ENCODE peak calls at places on chromosomes 6 and 20, in six cellular contexts. G, A, Y, Q, U and F are unnamed samples.
A peak's percentile ranks its signal among the peaks of the same experiment; 100 is the strongest.

GRCh38 chr6:150301871-150302800 is 66.7 kb upstream of the IYD start:
- DNase-seq in G (peak; percentile 57), Y (no peak), A (peak; percentile 43), Q (no peak), U (peak; percentile 67), F (no peak)

GRCh38 chr6:35786810-35787209 is 6.0 kb downstream of the CLPSL1 start:
- DNase-seq in Y (no peak), Q (no peak), G (no peak), A (no peak), U (no peak), F (no peak)

GRCh38 chr6:158963020-158963808 is 36.8 kb downstream of the RSPH3 start:
- DNase-seq in U (no peak), Q (no peak), A (no peak), G (no peak), Y (no peak), F (no peak)

GRCh38 chr6:138371720-138372119 is 6.0 kb upstream of the SMIM28 start:
- DNase-seq in G (peak; percentile 59), Y (no peak), U (peak; percentile 77), Q (no peak), A (peak; percentile 65), F (no peak)

GRCh38 chr20:47274449-47275108 is 81.9 kb downstream of the ZMYND8 start:
- DNase-seq in Q (peak; percentile 80), G (peak; percentile 93), A (peak; percentile 40), Y (no peak), U (peak; percentile 89), F (no peak)

GRCh38 chr6:144696610-144697376 is 411.7 kb downstream of the UTRN start:
- DNase-seq in A (no peak), Q (no peak), G (peak; percentile 7), Y (no peak), U (no peak), F (no peak)

GRCh38 chr6:82506526-82506925 is 142.9 kb downstream of the TPBG start:
- DNase-seq in A (no peak), U (no peak), Q (no peak), G (no peak), Y (no peak), F (no peak)

GRCh38 chr6:169977434-169978265 is 226.2 kb downstream of the ERMARD start:
- DNase-seq in A (no peak), Y (no peak), U (no peak), Q (no peak), G (no peak), F (no peak)

GRCh38 chr6:87152528-87152950 is 2.8 kb upstream of the ZNF292 start:
- DNase-seq in U (peak; percentile 4), G (no peak), Y (no peak), A (no peak), Q (no peak), F (no peak)

GRCh38 chr6:104402572-104402971 is 457.1 kb downstream of the HACE1 start:
- DNase-seq in G (no peak), Y (no peak), Q (no peak), U (no peak), A (no peak), F (no peak)

GRCh38 chr6:137975058-137975940 is 108.2 kb downstream of the TNFAIP3 start:
- DNase-seq in Q (no peak), U (no peak), Y (no peak), G (peak; percentile 56), A (no peak), F (peak; percentile 58)

GRCh38 chr6:43172127-43173007 is 1.3 kb downstream of the SRF start:
- DNase-seq in Y (peak; percentile 68), G (peak; percentile 50), Q (no peak), A (peak; percentile 68), U (peak; percentile 10), F (no peak)

GRCh38 chr6:100461273-100461919 is 3.3 kb downstream of the SIM1 start:
- DNase-seq in G (no peak), U (no peak), Q (no peak), A (no peak), Y (no peak), F (no peak)

GRCh38 chr20:39312107-39312506 is 350.0 kb downstream of the DHX35 start:
- DNase-seq in G (no peak), U (no peak), Y (no peak), A (no peak), Q (no peak), F (no peak)

GRCh38 chr6:100617633-100618348 is 153.1 kb upstream of the SIM1 start:
- DNase-seq in Y (no peak), U (no peak), Q (peak; percentile 17), G (no peak), A (no peak), F (no peak)

GRCh38 chr6:67544851-67545452 is 1090.1 kb upstream of the ADGRB3 start:
- DNase-seq in U (no peak), G (no peak), A (no peak), Q (no peak), Y (no peak), F (peak; percentile 2)

GRCh38 chr20:62252342-62252966 is 14.1 kb downstream of the OSBPL2 start:
- DNase-seq in Y (no peak), A (no peak), U (no peak), Q (no peak), G (peak; percentile 19), F (no peak)

GRCh38 chr20:62258499-62259293 is 20.4 kb downstream of the OSBPL2 start:
- DNase-seq in U (peak; percentile 77), A (no peak), Y (peak; percentile 80), Q (peak; percentile 46), G (peak; percentile 71), F (no peak)

GRCh38 chr20:62253398-62253797 is 15.1 kb downstream of the OSBPL2 start:
- DNase-seq in U (no peak), G (no peak), Q (no peak), Y (no peak), A (no peak), F (no peak)

GRCh38 chr20:62255976-62256375 is 17.7 kb downstream of the OSBPL2 start:
- DNase-seq in Q (no peak), U (no peak), A (no peak), Y (no peak), G (no peak), F (no peak)

DNA sequence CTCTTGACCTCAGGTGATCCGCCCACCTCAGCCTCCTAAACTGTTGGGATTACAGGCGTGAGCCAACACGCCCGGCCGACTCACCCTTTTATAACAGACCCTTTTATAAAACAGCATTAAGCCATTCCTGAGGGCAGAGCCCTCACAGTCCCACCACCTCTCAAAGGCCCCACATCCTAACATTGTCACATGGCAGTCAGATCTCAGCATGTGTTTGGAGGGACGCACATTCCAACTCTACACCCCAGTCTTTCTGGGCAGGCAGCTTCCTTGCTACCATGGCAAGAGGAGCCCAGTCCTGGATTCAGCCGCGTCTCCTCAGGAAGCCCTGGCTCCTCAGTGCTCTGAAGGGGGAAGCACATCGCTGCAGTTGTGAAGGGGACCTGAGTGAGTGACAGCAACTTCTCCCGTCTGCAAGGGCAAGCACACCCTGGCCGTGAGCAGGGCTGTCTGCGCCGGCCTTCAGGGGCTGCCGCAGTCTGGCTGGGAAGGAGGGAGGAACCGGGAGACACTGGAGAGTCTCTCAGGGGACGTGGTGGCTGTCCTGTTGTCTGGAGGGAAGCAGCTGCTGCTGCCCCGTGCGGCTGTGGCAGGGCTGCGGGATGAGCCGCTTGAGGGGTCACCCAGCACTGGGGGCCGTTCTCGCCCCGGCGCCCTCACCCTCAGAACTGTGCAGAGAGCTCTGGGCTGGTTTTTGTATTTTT is 15.9 kb downstream of the OSBPL2 start:
- DNase-seq in Q (no peak), G (no peak), A (no peak), U (no peak), Y (no peak), F (no peak)
- H3K4me3 ChIP-seq in Q (no peak overlapping the region), G (no peak overlapping the region), A (no peak overlapping the region), U (no peak overlapping the region), Y (no peak overlapping the region), F (no peak overlapping the region)

DNA sequence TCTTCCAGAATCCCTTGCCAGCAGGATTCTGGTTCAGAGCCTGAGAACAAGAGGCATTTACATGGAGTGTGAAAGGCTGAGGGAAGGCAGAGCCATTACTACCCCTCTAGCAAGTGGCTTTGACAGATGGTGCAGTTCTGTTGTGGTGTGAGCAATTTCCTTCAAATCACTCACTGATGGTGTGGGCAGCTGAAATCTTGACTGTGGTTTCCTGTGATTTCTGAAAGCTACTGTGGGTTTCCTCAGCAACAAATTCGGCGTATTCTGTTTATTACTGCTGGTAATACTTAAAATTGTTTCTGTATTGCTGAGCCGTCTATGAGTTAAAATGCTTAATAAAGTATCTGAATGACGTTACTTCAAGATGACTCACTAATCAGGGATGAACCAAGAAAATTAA is 181.5 kb upstream of the TCF21 start:
- DNase-seq in A (no peak), U (peak; percentile 94), Q (peak; percentile 79), Y (no peak), G (peak; percentile 93), F (peak; percentile 50)
- H3K4me3 ChIP-seq in A (no peak overlapping the region), U (no peak overlapping the region), Q (no peak overlapping the region), Y (no peak overlapping the region), G (no peak overlapping the region), F (no peak overlapping the region)

GRCh38 chr6:163149535-163149848 is 265.0 kb upstream of the QKI start:
- DNase-seq in A (no peak), U (no peak), G (no peak), Q (no peak), Y (no peak), F (no peak)

GRCh38 chr6:163147988-163148387 is 266.5 kb upstream of the QKI start:
- DNase-seq in A (peak; percentile 7), Q (no peak), U (peak; percentile 6), G (no peak), Y (no peak), F (peak; percentile 3)

GRCh38 chr6:163146036-163146435 is 268.5 kb upstream of the QKI start:
- DNase-seq in G (no peak), Y (no peak), Q (no peak), U (no peak), A (no peak), F (no peak)

GRCh38 chr6:163151212-163151611 is 263.3 kb upstream of the QKI start:
- DNase-seq in Y (no peak), G (no peak), A (no peak), Q (no peak), U (peak; percentile 1), F (no peak)

GRCh38 chr6:163148781-163149534 is 265.6 kb upstream of the QKI start:
- DNase-seq in Y (peak; percentile 50), G (no peak), Q (no peak), A (no peak), U (no peak), F (no peak)
- H3K4me3 ChIP-seq in Y (no peak overlapping the region), G (no peak overlapping the region), Q (no peak overlapping the region), A (no peak overlapping the region), U (no peak overlapping the region), F (no peak overlapping the region)

DNA sequence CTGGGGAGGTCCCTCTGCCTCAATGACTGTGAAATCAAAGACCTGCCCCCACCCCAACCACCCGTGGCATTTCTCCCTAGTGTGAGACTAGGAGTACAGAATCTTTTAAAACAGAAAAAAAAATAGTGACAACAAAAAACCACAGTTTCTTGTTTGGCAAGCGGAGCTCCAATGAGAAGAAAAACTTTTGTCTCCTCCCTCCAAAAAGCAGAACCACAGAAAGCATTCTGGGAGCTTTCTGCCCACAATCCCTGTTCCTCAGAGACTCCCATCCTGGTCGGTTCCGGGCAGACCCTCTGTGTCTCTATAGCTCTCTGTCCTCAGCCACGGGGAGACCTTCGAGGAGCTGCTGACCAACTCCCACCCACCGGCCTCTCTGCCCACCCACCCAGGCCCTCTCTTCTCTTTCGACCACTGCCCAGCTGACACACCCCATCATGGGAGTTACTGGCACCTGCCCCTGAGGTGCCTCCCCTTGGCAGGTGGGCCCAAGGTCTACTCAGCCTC is 4.9 kb downstream of the PREX1 start:
- DNase-seq in Q (no peak), G (no peak), U (no peak), Y (no peak), A (no peak), F (no peak)
- H3K4me3 ChIP-seq in Q (no peak overlapping the region), G (no peak overlapping the region), U (no peak overlapping the region), Y (no peak overlapping the region), A (no peak overlapping the region), F (no peak overlapping the region)